ENCODE peak calls at places on chromosomes 5 and 9, in five cellular contexts. One of them, this sample, is unnamed.

GRCh38 chr5:169162407-169162806 is 138.5 kb downstream of the SLIT3 start:
- DNase-seq in T-helper 2 cell: no peak
- DNase-seq in fibroblast of lung: no peak
- DNase-seq in nephron progenitor cell: no peak
- DNase-seq in mucosa of descending colon: no peak
- DNase-seq in this sample: peak

GRCh38 chr9:29208670-29209069 is 1635.4 kb upstream of the C9orf72 start:
- DNase-seq in mucosa of descending colon: no peak
- DNase-seq in T-helper 2 cell: no peak
- DNase-seq in nephron progenitor cell: no peak
- DNase-seq in fibroblast of lung: no peak
- DNase-seq in this sample: no peak

GRCh38 chr5:191949-192690 is 825 bp downstream of the LRRC14B start:
- DNase-seq in nephron progenitor cell: no peak
- DNase-seq in mucosa of descending colon: no peak
- DNase-seq in fibroblast of lung: no peak
- DNase-seq in T-helper 2 cell: no peak
- DNase-seq in this sample: no peak

GRCh38 chr9:105993051-105993854 is 298.9 kb downstream of the TMEM38B start:
- DNase-seq in nephron progenitor cell: no peak
- DNase-seq in T-helper 2 cell: no peak
- DNase-seq in mucosa of descending colon: no peak
- DNase-seq in fibroblast of lung: no peak
- DNase-seq in this sample: no peak

GRCh38 chr9:105405514-105406131 is 42.2 kb upstream of the FSD1L start:
- DNase-seq in T-helper 2 cell: peak
- DNase-seq in mucosa of descending colon: no peak
- DNase-seq in fibroblast of lung: no peak
- DNase-seq in nephron progenitor cell: no peak
- DNase-seq in this sample: no peak

GRCh38 chr9:106287108-106287631 is 575.8 kb upstream of the ZNF462 start:
- DNase-seq in fibroblast of lung: peak
- DNase-seq in nephron progenitor cell: peak
- DNase-seq in mucosa of descending colon: no peak
- DNase-seq in T-helper 2 cell: no peak
- DNase-seq in this sample: no peak

GRCh38 chr5:29796018-29796417 is 1397.5 kb upstream of the CDH6 start:
- DNase-seq in mucosa of descending colon: no peak
- DNase-seq in T-helper 2 cell: no peak
- DNase-seq in fibroblast of lung: no peak
- DNase-seq in nephron progenitor cell: peak
- DNase-seq in this sample: no peak

GRCh38 chr9:15936316-15936869 is 383.6 kb downstream of the CCDC171 start:
- DNase-seq in fibroblast of lung: peak
- DNase-seq in mucosa of descending colon: no peak
- DNase-seq in T-helper 2 cell: no peak
- DNase-seq in nephron progenitor cell: peak
- DNase-seq in this sample: peak

GRCh38 chr5:96117863-96118651 is 156.4 kb upstream of the ELL2 start:
- DNase-seq in T-helper 2 cell: no peak
- DNase-seq in fibroblast of lung: no peak
- DNase-seq in mucosa of descending colon: no peak
- DNase-seq in nephron progenitor cell: no peak
- DNase-seq in this sample: peak

GRCh38 chr5:74030821-74031220 is 404.8 kb downstream of the ARHGEF28 start:
- DNase-seq in fibroblast of lung: no peak
- DNase-seq in T-helper 2 cell: no peak
- DNase-seq in mucosa of descending colon: no peak
- DNase-seq in nephron progenitor cell: no peak
- DNase-seq in this sample: no peak

GRCh38 chr9:114000063-114000454 is 78.0 kb downstream of the AMBP start:
- DNase-seq in T-helper 2 cell: no peak
- DNase-seq in nephron progenitor cell: no peak
- DNase-seq in mucosa of descending colon: no peak
- DNase-seq in fibroblast of lung: no peak
- DNase-seq in this sample: no peak

GRCh38 chr9:32518276-32518675 is 7.7 kb downstream of the RIGI start:
- DNase-seq in nephron progenitor cell: no peak
- DNase-seq in T-helper 2 cell: no peak
- DNase-seq in fibroblast of lung: no peak
- DNase-seq in mucosa of descending colon: no peak
- DNase-seq in this sample: no peak

GRCh38 chr5:87825583-87825982 is 412.9 kb upstream of the CCNH start:
- DNase-seq in T-helper 2 cell: no peak
- DNase-seq in fibroblast of lung: no peak
- DNase-seq in mucosa of descending colon: no peak
- DNase-seq in nephron progenitor cell: no peak
- DNase-seq in this sample: no peak

This sample was measured in fibroblast of pulmonary artery.